ENCODE peak calls at places on chromosomes 3 and 15, in nine cellular contexts. V, G, E, K, D, X, Z, C and T are unnamed samples.

GRCh38 chr15:99153026-99153535 is 48.2 kb downstream of the SYNM start:
- DNase-seq in X (no peak), G (no peak), K (no peak), Z (no peak), E (no peak), C (no peak), D (no peak), V (no peak), T (no peak)

GRCh38 chr3:67018105-67018788 is 20.1 kb downstream of the KBTBD8 start:
- DNase-seq in X (no peak), G (no peak), C (no peak), V (no peak), K (no peak), D (peak; percentile 40), Z (no peak), E (no peak), T (peak; percentile 43)

GRCh38 chr3:43287514-43287913 is 1.2 kb downstream of the SNRK start:
- DNase-seq in E (no peak), V (no peak), D (no peak), Z (peak; percentile 13), G (no peak), K (no peak), C (no peak), X (peak; percentile 14), T (peak; percentile 22)

GRCh38 chr15:34365836-34366235 is 1.2 kb downstream of the LPCAT4 start:
- DNase-seq in V (no peak), G (no peak), X (no peak), Z (no peak), C (no peak), K (no peak), E (no peak), D (no peak), T (no peak)

GRCh38 chr15:73800662-73801345 is 47.7 kb upstream of the INSYN1 start:
- DNase-seq in G (no peak), E (no peak), C (no peak), Z (peak; percentile 93), V (no peak), D (peak; percentile 75), X (no peak), K (no peak), T (peak; percentile 74)

GRCh38 chr3:9862391-9863235 is 17.4 kb downstream of the CIDEC start:
- DNase-seq in D (peak; percentile 44), X (peak; percentile 84), V (no peak), Z (peak; percentile 15), E (no peak), G (peak; percentile 20), C (no peak), K (no peak), T (no peak)

GRCh38 chr3:134354612-134355275 is 19.5 kb downstream of the AMOTL2 start:
- DNase-seq in C (no peak), D (no peak), V (no peak), X (no peak), Z (no peak), G (no peak), E (no peak), K (no peak), T (no peak)

GRCh38 chr15:40420793-40421192 is 15.2 kb downstream of the IVD start:
- DNase-seq in K (no peak), G (no peak), Z (no peak), V (no peak), D (no peak), C (peak; percentile 29), E (peak; percentile 62), X (no peak), T (peak; percentile 56)

GRCh38 chr3:57544181-57545125 is at the start of gene DNAH12:
- DNase-seq in V (peak; percentile 29), Z (peak; percentile 58), D (no peak), C (no peak), K (no peak), E (no peak), G (no peak), X (peak; percentile 97), T (no peak)

GRCh38 chr15:44069489-44069888 is 125.6 kb downstream of the FRMD5 start:
- DNase-seq in C (no peak), Z (no peak), X (no peak), K (no peak), D (no peak), E (no peak), V (no peak), G (no peak), T (no peak)

GRCh38 chr15:53978248-53978906 is at the start of gene UNC13C:
- DNase-seq in V (no peak), Z (no peak), X (peak; percentile 56), D (peak; percentile 3), G (no peak), E (no peak), K (no peak), C (no peak), T (peak; percentile 3)

GRCh38 chr15:90300541-90300940 is 35.1 kb downstream of the NGRN start:
- DNase-seq in D (no peak), G (no peak), E (no peak), X (no peak), K (no peak), V (no peak), C (no peak), Z (no peak), T (no peak)

GRCh38 chr15:90296996-90297395 is 31.5 kb downstream of the NGRN start:
- DNase-seq in Z (no peak), K (no peak), X (no peak), C (no peak), D (no peak), V (no peak), G (no peak), E (no peak), T (no peak)

GRCh38 chr15:90301901-90302300 is 36.4 kb downstream of the NGRN start:
- DNase-seq in K (no peak), X (no peak), G (no peak), E (no peak), D (no peak), C (no peak), V (no peak), Z (no peak), T (no peak)

GRCh38 chr15:90305932-90306331 is 40.5 kb downstream of the NGRN start:
- DNase-seq in K (no peak), E (no peak), Z (no peak), C (no peak), G (no peak), D (no peak), X (no peak), V (no peak), T (no peak)

DNA sequence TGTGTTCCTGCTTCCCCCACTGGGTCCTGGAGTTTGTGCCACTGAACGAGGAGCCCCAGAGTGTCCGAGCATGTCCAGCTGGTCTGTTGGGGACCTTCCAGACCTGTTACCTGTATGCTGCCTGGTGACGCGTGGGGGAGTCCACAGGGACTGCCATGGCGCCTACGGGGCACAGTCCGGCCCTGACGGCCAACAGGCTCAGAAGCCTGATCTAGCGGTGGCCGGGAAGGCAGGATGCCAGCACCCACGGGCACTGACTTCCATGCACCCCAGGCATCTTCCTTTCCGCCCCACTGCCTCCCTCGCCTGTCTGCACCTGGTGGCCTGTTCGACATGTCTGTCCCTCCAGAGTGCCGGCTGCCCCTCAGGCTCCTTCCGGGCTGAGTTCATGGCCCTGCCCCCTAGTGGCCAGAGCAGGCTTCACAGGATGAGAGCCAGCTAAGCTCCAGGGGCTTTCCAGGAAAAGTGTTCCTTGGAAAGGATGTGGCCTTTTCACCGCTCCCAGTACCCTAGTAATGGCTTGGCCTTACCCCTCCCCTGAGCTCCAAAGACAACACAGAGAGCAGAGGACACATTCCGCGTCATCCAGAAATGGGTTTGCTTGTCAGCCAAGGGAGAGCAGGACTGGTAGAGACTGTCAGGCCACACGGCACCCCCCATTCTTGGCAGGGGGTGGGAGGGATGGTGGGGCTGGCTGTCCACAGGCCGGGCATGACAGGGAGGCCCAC is 35.7 kb downstream of the NGRN start:
- DNase-seq in G (peak; percentile 46), X (peak; percentile 95), E (no peak), V (no peak), Z (peak; percentile 12), C (peak; percentile 47), D (peak; percentile 61), K (peak; percentile 62), T (peak; percentile 36)
- H3K4me3 ChIP-seq in G (no peak overlapping the region), X (no peak overlapping the region), E (no peak overlapping the region), V (no peak overlapping the region), Z (no peak overlapping the region), C (no peak overlapping the region), D (no peak overlapping the region), K (no peak overlapping the region), T (no peak overlapping the region)

GRCh38 chr3:159586587-159587202 is 401.9 kb upstream of the IL12A start:
- DNase-seq in E (no peak), X (peak; percentile 89), K (no peak), V (no peak), G (no peak), Z (peak; percentile 59), D (no peak), C (peak; percentile 29), T (peak; percentile 30)
- TF ChIP-seq CTCF in E (peak; percentile 26), X (peak; percentile 85), K (peak; percentile 38), V (peak; percentile 74), G (peak; percentile 22), Z (peak; percentile 67), D (peak; percentile 59), C (peak; percentile 80), T (peak; percentile 39)

GRCh38 chr3:136904746-136905145 is 42.7 kb downstream of the NCK1 start:
- DNase-seq in G (no peak), C (no peak), K (no peak), Z (no peak), D (no peak), V (no peak), X (no peak), E (no peak), T (no peak)

GRCh38 chr3:136906725-136907124 is 44.7 kb downstream of the NCK1 start:
- DNase-seq in C (no peak), G (no peak), Z (no peak), X (no peak), K (no peak), D (no peak), V (no peak), E (no peak), T (no peak)

GRCh38 chr3:136901391-136901790 is 39.4 kb downstream of the NCK1 start:
- DNase-seq in X (no peak), V (no peak), G (no peak), K (no peak), E (no peak), Z (no peak), C (no peak), D (no peak), T (no peak)

GRCh38 chr3:136905549-136905948 is 43.5 kb downstream of the NCK1 start:
- DNase-seq in E (no peak), C (no peak), D (no peak), G (no peak), Z (no peak), K (no peak), V (no peak), X (no peak), T (no peak)

DNA sequence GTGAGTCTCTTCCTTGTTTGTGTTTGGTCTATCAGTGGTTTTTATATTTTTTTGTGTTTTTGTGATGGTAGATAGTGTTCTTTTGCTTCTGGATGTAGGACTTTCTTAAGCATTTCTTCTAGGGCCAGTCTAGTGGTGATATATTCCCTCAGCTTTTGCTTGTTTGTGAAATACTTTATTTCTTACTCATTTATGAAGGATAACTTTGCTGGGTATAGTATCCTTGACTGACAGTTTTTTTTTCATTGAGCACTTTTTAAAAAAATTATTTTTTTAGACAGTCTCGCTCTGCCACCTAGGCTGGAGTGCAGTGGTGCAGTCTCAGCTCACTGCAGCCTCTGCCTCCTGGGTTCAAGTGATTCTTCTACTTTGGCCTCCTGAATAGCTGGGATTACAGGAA is 41.9 kb downstream of the NCK1 start:
- DNase-seq in E (no peak), G (no peak), C (no peak), D (no peak), V (no peak), Z (no peak), X (no peak), K (no peak), T (no peak)
- H3K36me3 ChIP-seq in E (peaks cover 3% of the 10 kb centered on the region), G (peaks cover 22% of the 10 kb centered on the region), C (no peaks in the 10 kb centered on the region), D (peaks cover 11% of the 10 kb centered on the region), V (no peaks in the 10 kb centered on the region), Z (no peaks in the 10 kb centered on the region), X (no peaks in the 10 kb centered on the region), K (peaks cover 10% of the 10 kb centered on the region), T (no peaks in the 10 kb centered on the region)

GRCh38 chr3:23920151-23920655 is 3.3 kb downstream of the RPL15 start:
- DNase-seq in E (no peak), G (no peak), X (no peak), C (no peak), D (no peak), Z (no peak), V (no peak), K (no peak), T (no peak)
- H3K4me3 ChIP-seq in E (no peak overlapping the region), G (no peak overlapping the region), X (no peak overlapping the region), C (no peak overlapping the region), D (no peak overlapping the region), Z (no peak overlapping the region), V (no peak overlapping the region), K (no peak overlapping the region), T (no peak overlapping the region)